ENCODE peak calls at places on chromosomes 11 and 22, in four cellular contexts. V is T-helper 9 cell, U is ecto neural progenitor cell, F is iris pigment epithelial cell. A is an unnamed sample.

GRCh38 chr22:24059121-24059520 is 48.0 kb downstream of the CABIN1 start:
- DNase-seq in V (no peak), U (no peak), F (peak; percentile 89), A (peak; percentile 81)

GRCh38 chr11:95688501-95689222 is 100.9 kb downstream of the FAM76B start:
- DNase-seq in V (no peak), U (no peak), F (no peak), A (no peak)

GRCh38 chr22:37905534-37906363 is at the start of gene MICALL1:
- DNase-seq in V (peak; percentile 56), U (peak; percentile 78), F (peak; percentile 75), A (peak; percentile 83)

GRCh38 chr11:68763926-68764657 is 12.8 kb upstream of the TESMIN start:
- DNase-seq in V (no peak), U (no peak), F (no peak), A (no peak)

GRCh38 chr22:27267145-27267544 is 534.4 kb downstream of the MN1 start:
- DNase-seq in V (no peak), U (no peak), F (no peak), A (no peak)

GRCh38 chr11:2099523-2100316 is 39.5 kb downstream of the IGF2 start:
- DNase-seq in V (no peak), U (no peak), F (no peak), A (peak; percentile 12)

GRCh38 chr11:125267548-125267947 is 103.0 kb downstream of the PKNOX2 start:
- DNase-seq in V (no peak), U (no peak), F (no peak), A (no peak)

GRCh38 chr22:48494968-48495750 is 1332.5 kb downstream of the BRD1 start:
- DNase-seq in V (no peak), U (no peak), F (no peak), A (no peak)

GRCh38 chr22:25076281-25076680 is 123.4 kb upstream of the CRYBB3 start:
- DNase-seq in V (no peak), U (no peak), F (no peak), A (no peak)

GRCh38 chr11:123166095-123166559 is 28.9 kb downstream of the CLMP start:
- DNase-seq in V (no peak), U (peak; percentile 67), F (peak; percentile 92), A (peak; percentile 94)

GRCh38 chr11:2816941-2817421 is 68.6 kb downstream of the CDKN1C start:
- DNase-seq in V (no peak), U (no peak), F (peak; percentile 85), A (peak; percentile 88)

GRCh38 chr11:99371257-99371656 is 350.5 kb downstream of the CNTN5 start:
- DNase-seq in V (no peak), U (no peak), F (peak; percentile 43), A (no peak)

GRCh38 chr22:27252282-27253049 is 549.1 kb downstream of the MN1 start:
- DNase-seq in V (no peak), U (no peak), F (peak; percentile 98), A (peak; percentile 94)

GRCh38 chr11:93652161-93652597 is 9.3 kb upstream of the CEP295 start:
- DNase-seq in V (peak; percentile 7), U (no peak), F (peak; percentile 38), A (peak; percentile 35)

GRCh38 chr11:93579187-93579773 is 36.1 kb upstream of the SMCO4 start:
- DNase-seq in V (no peak), U (no peak), F (peak; percentile 2), A (no peak)

GRCh38 chr11:123228489-123229163 is 33.6 kb upstream of the CLMP start:
- DNase-seq in V (no peak), U (no peak), F (no peak), A (peak; percentile 25)

GRCh38 chr22:44245438-44245837 is 64.7 kb downstream of the PARVG start:
- DNase-seq in V (no peak), U (no peak), F (no peak), A (no peak)

GRCh38 chr11:66607126-66607834 is 9.2 kb upstream of the RBM14 start:
- DNase-seq in V (no peak), U (no peak), F (peak; percentile 71), A (peak; percentile 92)

GRCh38 chr11:122979103-122979814 is 2.4 kb downstream of the BSX start:
- DNase-seq in V (no peak), U (peak; percentile 60), F (no peak), A (no peak)

GRCh38 chr11:33394431-33395109 is 137.4 kb downstream of the HIPK3 start:
- DNase-seq in V (no peak), U (no peak), F (no peak), A (no peak)

GRCh38 chr22:25482868-25483639 is 81.4 kb upstream of the GRK3 start:
- DNase-seq in V (no peak), U (no peak), F (no peak), A (no peak)

GRCh38 chr22:20027966-20028854 is 7.3 kb downstream of the TANGO2 start:
- DNase-seq in V (no peak), U (no peak), F (peak; percentile 26), A (peak; percentile 35)

GRCh38 chr11:10478066-10478465 is 23.0 kb downstream of the AMPD3 start:
- DNase-seq in V (no peak), U (no peak), F (no peak), A (no peak)

GRCh38 chr11:62974848-62975522 is 9.8 kb downstream of the SLC22A6 start:
- DNase-seq in V (no peak), U (peak; percentile 64), F (peak; percentile 12), A (peak; percentile 46)

GRCh38 chr11:102252339-102252891 is 64.9 kb upstream of the BIRC3 start:
- DNase-seq in V (no peak), U (no peak), F (peak; percentile 67), A (no peak)

GRCh38 chr11:1559103-1559951 is 12.7 kb downstream of the DUSP8 start:
- DNase-seq in V (no peak), U (peak; percentile 52), F (no peak), A (peak; percentile 83)

GRCh38 chr11:15541079-15541478 is 426.4 kb downstream of the INSC start:
- DNase-seq in V (no peak), U (no peak), F (no peak), A (no peak)

GRCh38 chr22:23072035-23072910 is 2.0 kb downstream of the GNAZ start:
- DNase-seq in V (no peak), U (no peak), F (no peak), A (no peak)

GRCh38 chr11:71244116-71244815 is 8.1 kb downstream of the SHANK2 start:
- DNase-seq in V (no peak), U (peak; percentile 42), F (peak; percentile 27), A (no peak)